ENCODE peak calls at places on chromosomes 4 and X, in six cellular contexts. E is uterus; V is fibroblast of mammary gland; A is T-helper 22 cell; U is HEK293T; C is CD4-positive, alpha-beta memory T cell. O is an unnamed sample.

GRCh38 chr4:6361076-6361784 is 91.6 kb downstream of the WFS1 start:
- DNase-seq in A (no peak), U (no peak), V (no peak), C (no peak), E (no peak), O (no peak)

GRCh38 chr4:175891863-175892262 is 79.8 kb upstream of the GPM6A start:
- DNase-seq in A (no peak), E (no peak), V (peak; percentile 22), U (peak; percentile 25), C (no peak), O (no peak)

GRCh38 chrX:134658421-134658896 is at the start of gene PLAC1:
- DNase-seq in A (no peak), U (no peak), C (no peak), V (no peak), E (no peak), O (no peak)

GRCh38 chr4:144179152-144179739 is 38.7 kb upstream of the GYPA start:
- DNase-seq in U (no peak), V (no peak), C (no peak), E (no peak), A (no peak), O (peak; percentile 20)

GRCh38 chrX:41516995-41517660 is 70.0 kb downstream of the NYX start:
- DNase-seq in U (no peak), E (no peak), C (no peak), A (no peak), V (no peak), O (no peak)

GRCh38 chr4:25290490-25291067 is 22.0 kb upstream of the ZCCHC4 start:
- DNase-seq in E (no peak), A (no peak), V (no peak), U (no peak), C (no peak), O (no peak)

GRCh38 chr4:118352843-118353373 is at the start of gene PRSS12:
- DNase-seq in V (peak; percentile 59), E (peak; percentile 22), U (peak; percentile 83), C (peak; percentile 37), A (no peak), O (peak; percentile 43)

GRCh38 chrX:7943600-7944245 is 16.5 kb upstream of the PNPLA4 start:
- DNase-seq in A (no peak), U (no peak), E (no peak), C (no peak), V (peak; percentile 26), O (no peak)

GRCh38 chrX:40998123-40998522 is 87.1 kb upstream of the USP9X start:
- DNase-seq in A (no peak), U (no peak), C (no peak), V (no peak), E (no peak), O (no peak)

GRCh38 chr4:102586644-102587021 is 85.5 kb downstream of the NFKB1 start:
- DNase-seq in A (no peak), V (no peak), U (no peak), C (peak; percentile 39), E (no peak), O (no peak)

GRCh38 chr4:6963139-6963611 is 53.5 kb downstream of the TBC1D14 start:
- DNase-seq in A (no peak), V (no peak), U (no peak), C (no peak), E (no peak), O (peak; percentile 13)

GRCh38 chr4:38865445-38865844 is 2.2 kb upstream of the FAM114A1 start:
- DNase-seq in A (no peak), U (no peak), C (no peak), E (no peak), V (no peak), O (no peak)

GRCh38 chr4:15040916-15041463 is 38.7 kb downstream of the CPEB2 start:
- DNase-seq in U (no peak), E (no peak), A (no peak), V (peak; percentile 44), C (no peak), O (no peak)

GRCh38 chr4:112889619-112890294 is 159.7 kb upstream of the ANK2 start:
- DNase-seq in E (no peak), C (no peak), A (no peak), V (peak; percentile 95), U (no peak), O (peak; percentile 25)

GRCh38 chrX:67426946-67427345 is 116.9 kb upstream of the AR start:
- DNase-seq in E (no peak), U (no peak), V (no peak), C (no peak), A (no peak), O (no peak)

GRCh38 chr4:78864405-78865024 is 74.7 kb downstream of the PAQR3 start:
- DNase-seq in V (peak; percentile 90), E (no peak), C (peak; percentile 67), U (peak; percentile 49), A (no peak), O (peak; percentile 71)

GRCh38 chr4:139786494-139787354 is 121.1 kb downstream of the MGST2 start:
- DNase-seq in V (no peak), U (peak; percentile 24), A (no peak), C (no peak), E (no peak), O (no peak)

GRCh38 chr4:6938237-6938636 is 28.6 kb downstream of the TBC1D14 start:
- DNase-seq in U (no peak), E (no peak), C (no peak), V (peak; percentile 14), A (no peak), O (no peak)

GRCh38 chr4:3338321-3338838 is 45.6 kb downstream of the RGS12 start:
- DNase-seq in A (no peak), E (no peak), C (no peak), V (no peak), U (no peak), O (no peak)

O was measured in brain microvascular endothelial cell.